ENCODE peak calls at places on chromosomes 12 and 14, in four cellular contexts. T, S, L and D are unnamed samples.

GRCh38 chr12:57254506-57255280 is 3.7 kb upstream of the STAC3 start:
- DNase-seq in T (no peak), S (no peak), L (no peak), D (no peak)

GRCh38 chr14:53996041-53996440 is 39.4 kb upstream of the BMP4 start:
- DNase-seq in T (no peak), S (no peak), L (no peak), D (no peak)

GRCh38 chr12:116373610-116374606 is 96.4 kb upstream of the MED13L start:
- DNase-seq in T (no peak), S (no peak), L (no peak), D (no peak)

GRCh38 chr12:71216725-71217579 is 59.2 kb upstream of the TSPAN8 start:
- DNase-seq in T (no peak), S (no peak), L (no peak), D (peak; percentile 15)

GRCh38 chr14:85124896-85125295 is 405.0 kb upstream of the FLRT2 start:
- DNase-seq in T (no peak), S (no peak), L (no peak), D (no peak)

GRCh38 chr12:2395352-2395977 is 342.7 kb downstream of the CACNA1C start:
- DNase-seq in T (no peak), S (no peak), L (peak; percentile 21), D (peak; percentile 74)

GRCh38 chr14:57747036-57747435 is 118.9 kb downstream of the SLC35F4 start:
- DNase-seq in T (no peak), S (no peak), L (no peak), D (no peak)

GRCh38 chr14:74548881-74549280 is 55.3 kb downstream of the ISCA2 start:
- DNase-seq in T (peak; percentile 75), S (no peak), L (no peak), D (no peak)

GRCh38 chr12:12159988-12160387 is 89.2 kb downstream of the BCL2L14 start:
- DNase-seq in T (no peak), S (no peak), L (no peak), D (no peak)

GRCh38 chr12:119178544-119179334 is at the start of gene HSPB8:
- DNase-seq in T (peak; percentile 98), S (no peak), L (no peak), D (peak; percentile 75)

GRCh38 chr12:12156835-12157234 is 86.1 kb downstream of the BCL2L14 start:
- DNase-seq in T (no peak), S (no peak), L (no peak), D (no peak)

GRCh38 chr14:70317091-70317968 is 42.2 kb downstream of the COX16 start:
- DNase-seq in T (no peak), S (no peak), L (no peak), D (no peak)

GRCh38 chr12:48023386-48023785 is 19.1 kb upstream of the COL2A1 start:
- DNase-seq in T (no peak), S (no peak), L (no peak), D (no peak)